ENCODE peak calls at places on chromosome 19, in eight cellular contexts. N is H1, G is AG10803, S is adrenal gland, V is fibroblast of lung, Q is WERI-Rb-1, J is fibroblast of pulmonary artery, P is cardiac fibroblast. B is an unnamed sample.

GRCh38 chr19:13002970-13003540 is 7.8 kb downstream of the NFIX start:
- DNase-seq in J (no peak), G (no peak), Q (no peak), N (no peak), P (no peak), S (no peak), V (no peak), B (no peak)

GRCh38 chr19:12778020-12778904 is 2.9 kb upstream of the HOOK2 start:
- DNase-seq in V (peak), N (no peak), P (peak), J (peak), Q (peak), S (peak), G (peak), B (peak)

GRCh38 chr19:50460161-50460765 is 16.0 kb upstream of the EMC10 start:
- DNase-seq in G (peak), P (peak), J (peak), Q (no peak), V (peak), N (no peak), S (no peak), B (peak)

GRCh38 chr19:29711584-29712132 is 3.4 kb downstream of the C19orf12 start:
- DNase-seq in S (no peak), Q (no peak), J (no peak), V (no peak), G (no peak), P (no peak), N (no peak), B (no peak)

GRCh38 chr19:39362682-39363657 is 20.7 kb downstream of the SAMD4B start:
- DNase-seq in S (no peak), G (peak), J (peak), P (peak), V (peak), N (no peak), Q (no peak), B (peak)

GRCh38 chr19:53308339-53308811 is 25.2 kb upstream of the ZNF845 start:
- DNase-seq in N (peak), Q (peak), G (no peak), P (peak), S (peak), V (no peak), J (peak), B (no peak)

GRCh38 chr19:5132698-5133651 is 164.1 kb downstream of the KDM4B start:
- DNase-seq in P (no peak), V (no peak), S (no peak), Q (no peak), J (no peak), N (no peak), G (no peak), B (no peak)

GRCh38 chr19:1853295-1854031 is 5.2 kb upstream of the REXO1 start:
- DNase-seq in V (peak), N (no peak), Q (peak), G (peak), P (peak), S (peak), J (peak), B (peak)

GRCh38 chr19:3118232-3119070 is 17.4 kb upstream of the GNA15 start:
- DNase-seq in V (no peak), G (no peak), S (no peak), P (no peak), N (no peak), Q (no peak), J (no peak), B (no peak)

GRCh38 chr19:1001538-1002166 is 1.4 kb downstream of the GRIN3B start:
- DNase-seq in S (no peak), J (no peak), N (no peak), V (no peak), P (no peak), Q (peak), G (no peak), B (no peak)

GRCh38 chr19:42117076-42117475 is 15.2 kb downstream of the POU2F2 start:
- DNase-seq in J (no peak), P (no peak), S (no peak), G (no peak), V (no peak), N (no peak), Q (no peak), B (no peak)

GRCh38 chr19:38905186-38905539 is 5.4 kb downstream of the NFKBIB start:
- DNase-seq in V (no peak), N (no peak), J (no peak), G (no peak), Q (no peak), P (no peak), S (no peak), B (no peak)

GRCh38 chr19:35348909-35349611 is 1.4 kb downstream of the FFAR1 start:
- DNase-seq in V (no peak), S (peak), G (no peak), N (no peak), Q (no peak), J (no peak), P (no peak), B (no peak)

GRCh38 chr19:6260912-6261636 is 18.7 kb downstream of the MLLT1 start:
- DNase-seq in V (no peak), G (no peak), N (peak), J (peak), P (peak), Q (peak), S (no peak), B (no peak)

GRCh38 chr19:335486-336066 is 9.0 kb downstream of the MIER2 start:
- DNase-seq in G (no peak), J (no peak), N (no peak), P (no peak), Q (no peak), S (no peak), V (no peak), B (no peak)

GRCh38 chr19:47241919-47242644 is 11.1 kb upstream of the BBC3 start:
- DNase-seq in N (no peak), G (no peak), V (peak), Q (no peak), P (peak), J (no peak), S (no peak), B (no peak)

GRCh38 chr19:44202470-44202869 is 9.9 kb upstream of the ZNF227 start:
- DNase-seq in S (no peak), Q (no peak), G (peak), J (peak), V (no peak), N (no peak), P (peak), B (no peak)

GRCh38 chr19:22945560-22945959 is 57.4 kb downstream of the ZNF728 start:
- DNase-seq in P (peak), V (peak), S (no peak), Q (no peak), J (peak), G (peak), N (no peak), B (peak)

GRCh38 chr19:10419646-10420443 is 493 bp upstream of the PDE4A start:
- DNase-seq in J (peak), V (peak), S (no peak), Q (peak), G (no peak), P (peak), N (peak), B (peak)

GRCh38 chr19:33292595-33293254 is 9.6 kb downstream of the CEBPA start:
- DNase-seq in S (no peak), J (no peak), N (no peak), Q (peak), P (no peak), G (peak), V (no peak), B (no peak)

GRCh38 chr19:33678796-33679195 is 57.0 kb downstream of the CHST8 start:
- DNase-seq in V (no peak), P (no peak), G (no peak), J (no peak), N (no peak), Q (no peak), S (no peak), B (no peak)

GRCh38 chr19:5293607-5294089 is 47.0 kb downstream of the PTPRS start:
- DNase-seq in G (peak), S (peak), J (peak), V (peak), Q (peak), N (no peak), P (peak), B (peak)

GRCh38 chr19:35142531-35143230 is 374 bp upstream of the FXYD7 start:
- DNase-seq in Q (peak), V (no peak), N (no peak), P (no peak), J (peak), G (no peak), S (no peak), B (no peak)

GRCh38 chr19:710767-711166 is 2.0 kb downstream of the PALM start:
- DNase-seq in V (peak), G (peak), Q (peak), J (no peak), S (no peak), P (no peak), N (no peak), B (peak)

GRCh38 chr19:19750842-19751790 is 18.2 kb upstream of the ZNF14 start:
- DNase-seq in S (no peak), J (no peak), P (no peak), V (no peak), G (no peak), N (no peak), Q (no peak), B (no peak)

GRCh38 chr19:38665219-38665931 is 17.9 kb downstream of the ACTN4 start:
- DNase-seq in J (no peak), G (no peak), V (no peak), Q (no peak), P (no peak), S (no peak), N (no peak), B (no peak)

GRCh38 chr19:339262-339887 is 5.2 kb downstream of the MIER2 start:
- DNase-seq in G (no peak), Q (no peak), P (peak), N (no peak), S (no peak), V (peak), J (no peak), B (peak)

GRCh38 chr19:19342086-19343015 is 21.7 kb downstream of the MAU2 start:
- DNase-seq in S (peak), P (peak), Q (peak), N (peak), J (peak), G (peak), V (peak), B (peak)

GRCh38 chr19:4455742-4456565 is 1.6 kb downstream of the UBXN6 start:
- DNase-seq in J (peak), V (peak), P (peak), G (peak), N (no peak), S (peak), Q (peak), B (peak)

GRCh38 chr19:2824129-2824528 is 4.5 kb downstream of the ZNF554 start:
- DNase-seq in J (no peak), V (no peak), P (no peak), Q (no peak), N (no peak), S (no peak), G (no peak), B (no peak)

GRCh38 chr19:53254451-53255341 is at the start of gene ZNF677:
- DNase-seq in J (peak), S (peak), Q (peak), V (peak), G (peak), N (peak), P (peak), B (peak)

GRCh38 chr19:44666852-44667251 is 4.4 kb upstream of the CEACAM19 start:
- DNase-seq in S (no peak), N (no peak), J (no peak), Q (no peak), V (no peak), G (no peak), P (no peak), B (no peak)

GRCh38 chr19:45848922-45849321 is 14.0 kb downstream of the SYMPK start:
- DNase-seq in N (no peak), V (no peak), S (no peak), P (peak), G (no peak), J (peak), Q (no peak), B (no peak)
- TF ChIP-seq CTCF in N (peak), V (peak), S (no peak), P (peak), G (peak), J (peak), Q (no peak), B (peak)

DNA sequence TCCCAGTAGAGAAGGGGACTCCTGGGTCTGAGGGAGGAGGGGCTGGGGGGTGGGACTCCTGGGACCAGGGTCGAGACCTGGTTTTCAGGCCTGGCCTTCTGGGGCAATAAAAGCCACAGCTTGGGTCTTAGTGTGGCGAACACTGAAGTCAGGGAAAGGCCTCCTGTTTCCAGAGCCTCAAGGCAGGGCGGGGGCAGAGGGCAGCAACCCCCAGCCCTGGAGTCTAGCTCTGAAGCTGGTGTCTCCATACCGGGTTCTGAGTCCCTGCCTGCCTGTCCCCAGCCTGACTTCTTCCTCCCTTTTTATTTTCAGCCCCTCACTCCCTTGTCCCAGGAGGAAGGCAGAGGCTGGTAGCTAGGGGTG is 291 bp upstream of the GRIN2D start:
- DNase-seq in J (no peak), Q (no peak), V (no peak), P (no peak), S (no peak), G (no peak), N (no peak), B (no peak)
- H3K4me3 ChIP-seq in J (no peak), Q (peak), V (no peak), P (no peak), S (no peak), G (peak), N (peak), B (no peak)

GRCh38 chr19:56071151-56071550 is 49.9 kb downstream of the ZNF787 start:
- DNase-seq in N (no peak), G (no peak), V (no peak), S (no peak), Q (peak), P (peak), J (no peak), B (no peak)
- TF ChIP-seq CTCF in N (peak), G (peak), V (no peak), S (peak), Q (peak), P (peak), J (peak), B (no peak)

DNA sequence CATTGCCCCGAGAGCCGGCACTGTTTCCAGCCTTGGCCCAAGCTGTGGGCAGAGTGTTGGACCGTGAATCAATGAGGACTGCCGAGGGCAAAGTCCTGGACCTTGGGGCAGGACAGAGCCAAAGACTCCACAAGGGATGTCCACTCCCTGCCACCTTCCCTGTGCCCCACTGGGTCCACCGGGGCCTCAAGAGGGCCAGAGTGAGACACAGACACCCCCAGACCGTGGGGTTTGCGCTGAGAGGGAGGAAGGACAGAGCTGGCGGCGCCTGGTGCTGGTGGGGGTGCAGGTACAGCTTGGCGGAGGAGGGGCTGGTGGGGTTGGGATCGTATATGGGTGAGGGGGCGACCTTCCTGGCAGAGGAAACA is 11.8 kb downstream of the MAST3 start:
- DNase-seq in Q (no peak), V (no peak), G (no peak), P (no peak), J (no peak), S (no peak), N (no peak), B (no peak)
- H3K4me3 ChIP-seq in Q (peak), V (peak), G (peak), P (peak), J (peak), S (peak), N (peak), B (peak)

DNA sequence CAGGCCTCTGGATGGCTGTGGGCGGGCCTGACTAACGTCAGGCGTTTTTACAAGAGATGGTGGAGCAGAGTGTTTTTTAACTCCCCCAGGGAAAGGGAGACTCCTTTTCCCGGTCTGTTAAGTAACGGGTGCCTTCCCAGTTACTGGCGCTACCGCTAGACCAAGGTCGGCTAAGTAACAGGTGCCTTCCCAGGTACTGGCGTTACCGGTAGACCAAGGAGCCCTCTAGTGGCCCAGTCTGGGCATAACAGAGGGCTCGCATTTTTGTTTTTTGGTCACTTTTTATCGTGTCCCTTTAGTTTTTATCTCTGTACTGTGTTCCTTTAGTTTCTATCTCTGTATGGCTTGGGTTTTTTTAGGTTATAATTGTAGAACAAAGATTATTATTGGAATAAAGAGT is 10.0 kb downstream of the ZNF383 start:
- DNase-seq in P (peak), Q (peak), V (no peak), J (no peak), G (no peak), N (no peak), S (no peak), B (peak)
- TF ChIP-seq CTCF in P (peak), Q (peak), V (peak), J (peak), G (peak), N (peak), S (peak), B (peak)

GRCh38 chr19:51799311-51799997 is 4.5 kb downstream of the FPR3 start:
- DNase-seq in V (peak), J (peak), Q (no peak), N (no peak), G (peak), P (peak), S (peak), B (peak)
- H3K4me3 ChIP-seq in V (no peak), J (peak), Q (no peak), N (no peak), G (peak), P (no peak), S (no peak), B (no peak)